ENCODE peak calls at places on chromosomes 1 and 21, in seven cellular contexts. X, K, V, Y, W, Q and P are unnamed samples.

GRCh38 chr1:111507411-111508201 is 4.2 kb upstream of the ADORA3 start:
- DNase-seq in X (peak; percentile 50), K (peak; percentile 89), V (peak; percentile 74), Y (peak; percentile 45), W (peak; percentile 94), Q (peak; percentile 57), P (peak; percentile 56)

GRCh38 chr21:25563399-25564116 is 43.7 kb downstream of the MRPL39 start:
- DNase-seq in X (no peak), K (no peak), V (no peak), Y (no peak), W (no peak), Q (no peak), P (no peak)

GRCh38 chr21:36004441-36004840 is 55.9 kb downstream of the SETD4 start:
- DNase-seq in X (no peak), K (no peak), V (no peak), Y (no peak), W (peak; percentile 18), Q (no peak), P (no peak)

GRCh38 chr1:232695626-232696025 is 65.7 kb upstream of the SIPA1L2 start:
- DNase-seq in X (no peak), K (no peak), V (no peak), Y (no peak), W (no peak), Q (no peak), P (no peak)

GRCh38 chr1:33986389-33987095 is 122.7 kb downstream of the HMGB4 start:
- DNase-seq in X (no peak), K (peak; percentile 19), V (no peak), Y (no peak), W (peak; percentile 81), Q (no peak), P (no peak)

GRCh38 chr1:55061706-55062321 is 22.5 kb downstream of the PCSK9 start:
- DNase-seq in X (no peak), K (no peak), V (no peak), Y (no peak), W (no peak), Q (no peak), P (no peak)

GRCh38 chr1:153951183-153951582 is 4.7 kb upstream of the DENND4B start:
- DNase-seq in X (no peak), K (no peak), V (no peak), Y (no peak), W (no peak), Q (no peak), P (no peak)

GRCh38 chr1:244050835-244051444 is at the start of gene ZBTB18:
- DNase-seq in X (no peak), K (no peak), V (no peak), Y (peak; percentile 55), W (peak; percentile 84), Q (peak; percentile 58), P (no peak)

GRCh38 chr1:116722016-116722838 is 32.0 kb upstream of the CD2 start:
- DNase-seq in X (no peak), K (peak; percentile 61), V (no peak), Y (no peak), W (no peak), Q (no peak), P (no peak)

GRCh38 chr1:19374926-19375325 is 62.8 kb downstream of the SLC66A1 start:
- DNase-seq in X (no peak), K (no peak), V (no peak), Y (no peak), W (no peak), Q (no peak), P (no peak)

GRCh38 chr1:3244539-3245315 is 175.7 kb downstream of the PRDM16 start:
- DNase-seq in X (no peak), K (no peak), V (no peak), Y (no peak), W (no peak), Q (no peak), P (no peak)

GRCh38 chr1:163774390-163774789 is 452.6 kb downstream of the NUF2 start:
- DNase-seq in X (no peak), K (no peak), V (no peak), Y (no peak), W (no peak), Q (no peak), P (no peak)

GRCh38 chr1:29786195-29786594 is 549.9 kb downstream of the PTPRU start:
- DNase-seq in X (no peak), K (peak; percentile 12), V (no peak), Y (no peak), W (peak; percentile 49), Q (peak; percentile 4), P (no peak)

GRCh38 chr1:17014671-17015567 is 3.2 kb upstream of the ATP13A2 start:
- DNase-seq in X (no peak), K (no peak), V (no peak), Y (no peak), W (peak; percentile 37), Q (no peak), P (no peak)

GRCh38 chr1:212157252-212157651 is 121.7 kb downstream of the DTL start:
- DNase-seq in X (no peak), K (no peak), V (no peak), Y (peak; percentile 21), W (no peak), Q (no peak), P (no peak)

GRCh38 chr21:41571938-41572510 is 64.1 kb upstream of the TMPRSS2 start:
- DNase-seq in X (no peak), K (no peak), V (no peak), Y (no peak), W (no peak), Q (no peak), P (no peak)

GRCh38 chr1:46539968-46540367 is 11.5 kb downstream of the KNCN start:
- DNase-seq in X (no peak), K (no peak), V (no peak), Y (no peak), W (no peak), Q (no peak), P (no peak)

GRCh38 chr1:27476222-27476621 is 13.7 kb downstream of the WASF2 start:
- DNase-seq in X (no peak), K (no peak), V (no peak), Y (no peak), W (peak; percentile 58), Q (no peak), P (no peak)

GRCh38 chr1:204507317-204508105 is 8.7 kb upstream of the MDM4 start:
- DNase-seq in X (no peak), K (peak; percentile 50), V (no peak), Y (peak; percentile 70), W (no peak), Q (no peak), P (no peak)

GRCh38 chr1:41362357-41362721 is 1.1 kb downstream of the FOXO6 start:
- DNase-seq in X (no peak), K (no peak), V (no peak), Y (no peak), W (no peak), Q (no peak), P (no peak)

GRCh38 chr1:34983700-34984355 is 1.3 kb downstream of the TMEM35B start:
- DNase-seq in X (no peak), K (no peak), V (no peak), Y (peak; percentile 13), W (no peak), Q (no peak), P (no peak)

GRCh38 chr1:160428655-160429054 is 28.3 kb downstream of the VANGL2 start:
- DNase-seq in X (no peak), K (peak; percentile 77), V (peak; percentile 36), Y (no peak), W (no peak), Q (peak; percentile 66), P (peak; percentile 26)

GRCh38 chr1:14135070-14135469 is 435.1 kb downstream of the PRDM2 start:
- DNase-seq in X (no peak), K (no peak), V (no peak), Y (no peak), W (no peak), Q (no peak), P (no peak)

GRCh38 chr1:167635233-167635648 is 5.2 kb downstream of the RCSD1 start:
- DNase-seq in X (no peak), K (no peak), V (no peak), Y (no peak), W (peak; percentile 60), Q (peak; percentile 65), P (no peak)

GRCh38 chr1:110647254-110647891 is 27.4 kb downstream of the KCNA3 start:
- DNase-seq in X (no peak), K (no peak), V (no peak), Y (no peak), W (no peak), Q (no peak), P (no peak)

GRCh38 chr1:74485622-74486021 is 26.8 kb downstream of the LRRC53 start:
- DNase-seq in X (no peak), K (no peak), V (no peak), Y (no peak), W (no peak), Q (no peak), P (no peak)

GRCh38 chr1:155062702-155063411 is 683 bp upstream of the EFNA4 start:
- DNase-seq in X (peak; percentile 78), K (peak; percentile 89), V (peak; percentile 79), Y (no peak), W (no peak), Q (peak; percentile 87), P (peak; percentile 75)

GRCh38 chr1:229148743-229149142 is 122.2 kb upstream of the RAB4A start:
- DNase-seq in X (no peak), K (no peak), V (no peak), Y (no peak), W (no peak), Q (no peak), P (no peak)

GRCh38 chr1:17405898-17406759 is 33.3 kb downstream of the RCC2 start:
- DNase-seq in X (peak; percentile 10), K (peak; percentile 53), V (peak; percentile 57), Y (peak; percentile 11), W (no peak), Q (peak; percentile 77), P (peak; percentile 74)

GRCh38 chr1:78420185-78420584 is 70.6 kb upstream of the PTGFR start:
- DNase-seq in X (no peak), K (no peak), V (no peak), Y (no peak), W (no peak), Q (no peak), P (no peak)

GRCh38 chr1:172976222-172977041 is 74.3 kb downstream of the TNFSF18 start:
- DNase-seq in X (no peak), K (peak; percentile 77), V (no peak), Y (no peak), W (no peak), Q (no peak), P (peak; percentile 10)

GRCh38 chr1:233151850-233152249 is 143.7 kb downstream of the PCNX2 start:
- DNase-seq in X (no peak), K (no peak), V (no peak), Y (no peak), W (no peak), Q (no peak), P (no peak)

GRCh38 chr1:13813398-13814012 is 113.5 kb downstream of the PRDM2 start:
- DNase-seq in X (peak; percentile 43), K (no peak), V (peak; percentile 69), Y (no peak), W (no peak), Q (peak; percentile 80), P (peak; percentile 37)

GRCh38 chr21:25934771-25935224 is 200.0 kb downstream of the GABPA start:
- DNase-seq in X (no peak), K (peak; percentile 60), V (no peak), Y (no peak), W (peak; percentile 91), Q (no peak), P (no peak)